ENCODE peak calls at places on chromosomes 6 and 20, in seven cellular contexts. O, I, J, D, U, T and K are unnamed samples.
A peak's percentile ranks its signal among the peaks of the same experiment; 100 is the strongest.

GRCh38 chr6:81938014-81938761 is 185.7 kb upstream of the TENT5A start:
- DNase-seq in O (no peak), I (no peak), J (peak; percentile 70), D (peak; percentile 51), U (no peak), T (no peak), K (no peak)

GRCh38 chr20:37774143-37774542 is 80.3 kb downstream of the CTNNBL1 start:
- DNase-seq in O (no peak), I (no peak), J (no peak), D (no peak), U (no peak), T (no peak), K (no peak)

GRCh38 chr6:139474145-139475108 is 100.0 kb upstream of the CITED2 start:
- DNase-seq in O (peak; percentile 37), I (no peak), J (no peak), D (peak; percentile 31), U (no peak), T (no peak), K (peak; percentile 70)

GRCh38 chr6:166437661-166438060 is 54.9 kb upstream of the MPC1 start:
- DNase-seq in O (no peak), I (peak; percentile 13), J (no peak), D (no peak), U (no peak), T (no peak), K (no peak)

GRCh38 chr6:170128811-170129681 is 161.8 kb downstream of the DLL1 start:
- DNase-seq in O (no peak), I (peak; percentile 21), J (no peak), D (no peak), U (no peak), T (peak; percentile 49), K (peak; percentile 49)

GRCh38 chr6:89530982-89531381 is 98.0 kb downstream of the ANKRD6 start:
- DNase-seq in O (no peak), I (no peak), J (no peak), D (no peak), U (peak; percentile 56), T (no peak), K (peak; percentile 77)

GRCh38 chr20:56957737-56958553 is 308.5 kb downstream of the BMP7 start:
- DNase-seq in O (no peak), I (no peak), J (no peak), D (no peak), U (peak; percentile 38), T (no peak), K (no peak)

GRCh38 chr20:32992015-32992641 is 12.1 kb downstream of the SUN5 start:
- DNase-seq in O (no peak), I (no peak), J (no peak), D (no peak), U (no peak), T (no peak), K (no peak)

GRCh38 chr20:63351811-63352591 is 9.1 kb downstream of the CHRNA4 start:
- DNase-seq in O (no peak), I (no peak), J (no peak), D (no peak), U (peak; percentile 66), T (no peak), K (no peak)

GRCh38 chr6:84581494-84582259 is 182.7 kb downstream of the TBX18 start:
- DNase-seq in O (no peak), I (no peak), J (no peak), D (no peak), U (no peak), T (no peak), K (no peak)

GRCh38 chr6:154386848-154387717 is 30.5 kb upstream of the IPCEF1 start:
- DNase-seq in O (no peak), I (no peak), J (peak; percentile 64), D (no peak), U (no peak), T (no peak), K (no peak)

GRCh38 chr20:18019068-18019467 is 38.6 kb downstream of the OVOL2 start:
- DNase-seq in O (no peak), I (no peak), J (peak; percentile 26), D (peak; percentile 35), U (peak; percentile 41), T (no peak), K (no peak)

GRCh38 chr20:42678895-42679294 is 510.8 kb downstream of the PTPRT start:
- DNase-seq in O (no peak), I (no peak), J (peak; percentile 2), D (no peak), U (peak; percentile 20), T (no peak), K (no peak)

GRCh38 chr6:36301781-36302180 is 31.9 kb downstream of the PNPLA1 start:
- DNase-seq in O (no peak), I (no peak), J (no peak), D (no peak), U (no peak), T (no peak), K (no peak)

GRCh38 chr6:7467007-7467897 is 74.2 kb upstream of the DSP start:
- DNase-seq in O (no peak), I (peak; percentile 40), J (peak; percentile 19), D (no peak), U (no peak), T (no peak), K (no peak)

GRCh38 chr6:54291738-54292137 is 16.5 kb upstream of the TINAG start:
- DNase-seq in O (no peak), I (no peak), J (no peak), D (no peak), U (no peak), T (no peak), K (no peak)

GRCh38 chr6:140052757-140053729 is 678.6 kb upstream of the CITED2 start:
- DNase-seq in O (no peak), I (no peak), J (peak; percentile 17), D (peak; percentile 11), U (no peak), T (no peak), K (no peak)

DNA sequence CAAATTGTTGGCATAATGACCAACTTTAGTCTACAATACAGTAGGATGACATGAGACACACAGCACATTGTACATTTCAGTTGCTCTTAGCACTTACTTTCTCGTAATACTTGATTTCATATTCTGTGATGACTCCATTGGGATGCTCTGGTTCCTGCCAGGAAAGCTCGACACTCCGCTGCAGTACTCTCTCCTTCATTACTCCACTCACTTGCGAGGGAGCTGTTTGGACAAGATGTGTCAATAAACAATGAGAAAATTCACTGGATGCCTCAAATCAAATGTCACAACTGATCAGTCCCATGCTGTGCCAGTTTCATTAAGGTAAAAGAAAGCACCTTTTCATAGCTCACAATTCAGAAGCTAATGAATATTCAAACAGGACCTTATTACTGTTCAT is 147.2 kb downstream of the EPHA7 start:
- DNase-seq in O (no peak), I (no peak), J (no peak), D (no peak), U (no peak), T (no peak), K (no peak)
- TF ChIP-seq EP300 in O (no peak), I (no peak), J (no peak), D (no peak), U (no peak), T (no peak), K (no peak)

DNA sequence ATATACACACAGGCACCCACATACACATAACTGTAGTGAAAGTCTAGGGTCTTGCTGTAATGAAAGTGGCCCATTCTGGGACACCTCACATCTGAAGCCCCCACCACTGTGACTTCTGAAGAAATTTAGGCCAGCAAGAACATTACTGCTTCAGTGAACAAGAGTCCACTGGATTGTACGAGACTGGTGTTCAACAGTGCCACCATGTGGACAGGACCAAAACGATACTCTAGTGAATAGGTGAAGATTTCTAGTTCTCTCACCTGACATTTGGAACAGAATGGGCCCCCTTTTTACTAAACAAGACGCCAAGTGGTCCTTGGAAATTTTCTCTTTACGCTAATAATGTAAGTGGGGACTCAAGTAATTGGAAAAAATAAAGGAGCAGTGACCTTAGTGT is 156.9 kb downstream of the MAFB start:
- DNase-seq in O (no peak), I (no peak), J (peak; percentile 43), D (peak; percentile 27), U (no peak), T (no peak), K (no peak)
- TF ChIP-seq CTCF in O (no peak), I (no peak), J (peak; percentile 17), D (peak; percentile 43), U (peak; percentile 51), T (no peak), K (no peak)

GRCh38 chr6:11650297-11650696 is 112.7 kb downstream of the TMEM170B start:
- DNase-seq in O (no peak), I (no peak), J (peak; percentile 35), D (no peak), U (no peak), T (no peak), K (no peak)

GRCh38 chr6:11653028-11653583 is 115.6 kb downstream of the TMEM170B start:
- DNase-seq in O (peak; percentile 49), I (no peak), J (peak; percentile 68), D (no peak), U (no peak), T (no peak), K (no peak)

GRCh38 chr6:11650711-11651110 is 113.2 kb downstream of the TMEM170B start:
- DNase-seq in O (no peak), I (no peak), J (peak; percentile 17), D (no peak), U (no peak), T (no peak), K (no peak)

GRCh38 chr6:11656486-11656885 is 118.9 kb downstream of the TMEM170B start:
- DNase-seq in O (no peak), I (no peak), J (no peak), D (no peak), U (no peak), T (no peak), K (no peak)

GRCh38 chr6:11654876-11655275 is 117.3 kb downstream of the TMEM170B start:
- DNase-seq in O (no peak), I (no peak), J (no peak), D (no peak), U (no peak), T (no peak), K (no peak)
- H3K4me1 ChIP-seq in O (peaks cover 16% of the 10 kb centered on the region), I (no peaks in the 10 kb centered on the region), J (peaks cover 49% of the 10 kb centered on the region), D (no peaks in the 10 kb centered on the region), U (peaks cover 35% of the 10 kb centered on the region), T (peaks cover 10% of the 10 kb centered on the region), K (peaks cover 14% of the 10 kb centered on the region)

GRCh38 chr20:54107600-54108393 is 37.4 kb upstream of the BCAS1 start:
- DNase-seq in O (no peak), I (no peak), J (peak; percentile 98), D (no peak), U (no peak), T (no peak), K (no peak)
- TF ChIP-seq EP300 in O (no peak), I (no peak), J (peak; percentile 82), D (no peak), U (no peak), T (no peak), K (no peak)

GRCh38 chr6:83514877-83515466 is 2.6 kb downstream of the PRSS35 start:
- DNase-seq in O (no peak), I (no peak), J (peak; percentile 57), D (peak; percentile 47), U (peak; percentile 50), T (no peak), K (no peak)
- TF ChIP-seq CTCF in O (peak; percentile 84), I (no peak), J (peak; percentile 82), D (peak; percentile 70), U (peak; percentile 93), T (peak; percentile 37), K (peak; percentile 36)